ENCODE peak calls at places on chromosomes 1 and 21, in four cellular contexts. C, P, I and L are unnamed samples.

GRCh38 chr1:7703321-7704213 is 67.5 kb upstream of the VAMP3 start:
- DNase-seq in C (no peak), P (no peak), I (peak; percentile 28), L (no peak)

GRCh38 chr1:206497363-206497762 is 10.0 kb upstream of the RASSF5 start:
- DNase-seq in C (no peak), P (no peak), I (no peak), L (no peak)

GRCh38 chr1:221190249-221190648 is 311.0 kb downstream of the HLX start:
- DNase-seq in C (no peak), P (no peak), I (no peak), L (no peak)

GRCh38 chr1:24866211-24867063 is 63.6 kb downstream of the RUNX3 start:
- DNase-seq in C (peak; percentile 62), P (no peak), I (no peak), L (no peak)

GRCh38 chr21:42056996-42057689 is 14.0 kb upstream of the UMODL1 start:
- DNase-seq in C (peak; percentile 89), P (peak; percentile 99), I (no peak), L (peak; percentile 84)

GRCh38 chr1:100565533-100565932 is 27.6 kb downstream of the GPR88 start:
- DNase-seq in C (no peak), P (no peak), I (no peak), L (no peak)

GRCh38 chr1:112698366-112699310 is 8.3 kb downstream of the RHOC start:
- DNase-seq in C (no peak), P (no peak), I (peak; percentile 67), L (no peak)

GRCh38 chr1:84574936-84575335 is 696 bp upstream of the CTBS start:
- DNase-seq in C (no peak), P (no peak), I (no peak), L (no peak)

GRCh38 chr21:45831991-45832740 is 149.4 kb upstream of the COL6A1 start:
- DNase-seq in C (peak; percentile 50), P (peak; percentile 28), I (no peak), L (peak; percentile 39)

GRCh38 chr1:238457610-238458009 is 566.9 kb upstream of the ZP4 start:
- DNase-seq in C (peak; percentile 12), P (peak; percentile 22), I (no peak), L (no peak)

GRCh38 chr1:174021611-174022079 is 512 bp downstream of the RC3H1 start:
- DNase-seq in C (peak; percentile 83), P (peak; percentile 66), I (no peak), L (no peak)

GRCh38 chr1:50275564-50275963 is 147.7 kb downstream of the DMRTA2 start:
- DNase-seq in C (no peak), P (no peak), I (no peak), L (no peak)

GRCh38 chr1:231424950-231425805 is 3.1 kb upstream of the EGLN1 start:
- DNase-seq in C (no peak), P (no peak), I (no peak), L (no peak)

GRCh38 chr21:45341779-45342178 is 54.1 kb upstream of the POFUT2 start:
- DNase-seq in C (no peak), P (peak; percentile 55), I (no peak), L (no peak)

GRCh38 chr1:244361764-244362473 is 89.8 kb downstream of the ADSS2 start:
- DNase-seq in C (peak; percentile 60), P (peak; percentile 84), I (no peak), L (peak; percentile 68)

GRCh38 chr1:198605880-198606458 is 32.9 kb upstream of the PTPRC start:
- DNase-seq in C (peak; percentile 29), P (peak; percentile 18), I (no peak), L (no peak)

GRCh38 chr1:201420608-201421002 is 925 bp downstream of the TNNI1 start:
- DNase-seq in C (no peak), P (no peak), I (no peak), L (no peak)

GRCh38 chr21:45523411-45524101 is 18.7 kb downstream of the SLC19A1 start:
- DNase-seq in C (no peak), P (no peak), I (peak; percentile 16), L (no peak)

GRCh38 chr1:247212012-247212411 is 40.2 kb upstream of the ZNF124 start:
- DNase-seq in C (no peak), P (no peak), I (no peak), L (no peak)

GRCh38 chr21:43302769-43303168 is 124.2 kb downstream of the SIK1 start:
- DNase-seq in C (no peak), P (no peak), I (no peak), L (no peak)

GRCh38 chr1:35577071-35577998 is 4.2 kb downstream of the TFAP2E start:
- DNase-seq in C (peak; percentile 44), P (no peak), I (peak; percentile 51), L (no peak)
- H3K4me3 ChIP-seq in C (peak overlapping the region; percentile 41), P (peak overlapping the region; percentile 13), I (peak overlapping the region; percentile 47), L (no peak overlapping the region)

GRCh38 chr1:23239638-23240295 is 22.5 kb upstream of the HTR1D start:
- DNase-seq in C (no peak), P (no peak), I (no peak), L (no peak)
- H3K27me3 ChIP-seq in C (no peaks in the 10 kb centered on the region), P (no peaks in the 10 kb centered on the region), I (no peaks in the 10 kb centered on the region), L (no peaks in the 10 kb centered on the region)

GRCh38 chr1:167166703-167167100 is 54.0 kb upstream of the POU2F1 start:
- DNase-seq in C (no peak), P (no peak), I (no peak), L (no peak)

GRCh38 chr1:167165948-167166702 is 54.6 kb upstream of the POU2F1 start:
- DNase-seq in C (no peak), P (peak; percentile 74), I (no peak), L (no peak)

GRCh38 chr1:167161762-167162161 is 58.9 kb upstream of the POU2F1 start:
- DNase-seq in C (no peak), P (no peak), I (no peak), L (no peak)

GRCh38 chr1:167168424-167168823 is 52.3 kb upstream of the POU2F1 start:
- DNase-seq in C (no peak), P (no peak), I (no peak), L (no peak)

DNA sequence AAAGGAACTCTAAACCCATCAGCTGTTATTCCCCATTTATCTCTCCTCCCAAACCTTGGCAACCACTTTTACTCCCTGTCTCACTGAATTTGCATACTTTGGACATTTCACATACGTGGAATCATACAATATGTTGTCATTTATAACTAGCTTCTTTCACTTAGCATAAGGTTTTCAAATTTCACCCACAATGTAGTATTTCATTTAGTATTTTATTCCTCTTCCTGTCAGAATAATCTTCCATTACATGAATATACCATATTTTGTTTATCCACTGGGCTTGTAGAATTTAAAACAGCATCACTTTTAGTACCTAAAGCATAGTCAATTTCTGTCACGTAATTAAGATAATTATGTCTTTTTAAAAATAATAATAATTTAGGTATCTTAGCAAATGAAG is 55.5 kb upstream of the POU2F1 start:
- DNase-seq in C (no peak), P (no peak), I (no peak), L (no peak)
- H3K27ac ChIP-seq in C (no peak overlapping the region), P (no peak overlapping the region), I (no peak overlapping the region), L (no peak overlapping the region)

DNA sequence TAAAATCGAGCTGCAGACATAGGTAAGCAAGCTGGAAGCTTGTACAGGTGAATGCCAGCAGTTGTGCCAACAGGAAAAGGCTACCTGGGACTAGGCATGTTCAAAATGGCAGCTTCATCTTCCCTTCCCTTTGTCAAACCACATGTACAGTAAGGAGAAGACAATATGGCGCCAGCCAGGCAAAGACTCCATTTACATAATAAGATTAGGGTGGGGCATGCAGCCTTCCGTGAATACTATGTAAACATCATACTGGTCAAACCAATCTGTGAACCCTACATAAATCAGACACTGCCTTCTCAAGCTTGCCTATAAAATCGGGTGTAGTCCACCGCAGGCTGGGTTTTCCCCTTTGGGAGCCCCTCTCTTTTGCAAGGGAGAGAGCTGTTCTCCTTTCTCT is 24.6 kb downstream of the ATF3 start:
- DNase-seq in C (no peak), P (no peak), I (no peak), L (no peak)
- H3K4me3 ChIP-seq in C (no peak overlapping the region), P (no peak overlapping the region), I (no peak overlapping the region), L (no peak overlapping the region)

DNA sequence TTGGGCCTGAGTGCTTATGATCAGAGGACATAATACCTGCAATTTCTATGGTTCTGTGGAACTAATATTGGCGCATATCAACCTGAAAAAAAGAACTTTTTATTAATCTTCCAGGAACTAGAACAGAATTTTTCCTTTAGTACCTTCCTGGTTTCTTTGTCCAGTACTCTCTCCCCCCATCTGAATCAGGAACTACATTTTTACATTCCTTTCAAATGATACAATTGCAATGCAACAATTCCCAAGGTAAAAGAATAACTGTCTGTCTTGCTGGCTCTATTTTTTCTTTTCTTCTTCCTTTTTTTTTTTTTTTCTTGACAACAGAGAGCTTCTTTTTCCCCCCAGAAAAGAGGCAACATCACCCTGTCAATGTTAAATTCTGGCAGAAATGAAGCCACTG is 4.5 kb upstream of the CD101 start:
- DNase-seq in C (peak; percentile 37), P (peak; percentile 74), I (no peak), L (no peak)
- H3K27me3 ChIP-seq in C (no peaks in the 10 kb centered on the region), P (no peaks in the 10 kb centered on the region), I (no peaks in the 10 kb centered on the region), L (no peaks in the 10 kb centered on the region)

GRCh38 chr1:209045326-209046057 is 538.0 kb upstream of the CAMK1G start:
- DNase-seq in C (peak; percentile 43), P (peak; percentile 67), I (no peak), L (no peak)
- H3K27ac ChIP-seq in C (no peak overlapping the region), P (no peak overlapping the region), I (no peak overlapping the region), L (no peak overlapping the region)

GRCh38 chr1:2298685-2299673 is 70.9 kb downstream of the SKI start:
- DNase-seq in C (no peak), P (no peak), I (peak; percentile 72), L (no peak)

GRCh38 chr1:2300004-2300771 is 72.1 kb downstream of the SKI start:
- DNase-seq in C (peak; percentile 55), P (no peak), I (no peak), L (no peak)

GRCh38 chr1:2302292-2302925 is 74.3 kb downstream of the SKI start:
- DNase-seq in C (no peak), P (no peak), I (no peak), L (no peak)

GRCh38 chr1:2301607-2302291 is 73.6 kb downstream of the SKI start:
- DNase-seq in C (no peak), P (no peak), I (no peak), L (no peak)

GRCh38 chr1:2300851-2301606 is 72.9 kb downstream of the SKI start:
- DNase-seq in C (peak; percentile 84), P (peak; percentile 37), I (peak; percentile 84), L (no peak)
- H3K4me3 ChIP-seq in C (peak overlapping the region; percentile 27), P (no peak overlapping the region), I (peak overlapping the region; percentile 32), L (no peak overlapping the region)

GRCh38 chr1:39732730-39733129 is 6.0 kb upstream of the PPIE start:
- DNase-seq in C (peak; percentile 28), P (peak; percentile 36), I (no peak), L (no peak)
- H3K27me3 ChIP-seq in C (peaks cover 47% of the 10 kb centered on the region), P (peaks cover 33% of the 10 kb centered on the region), I (peaks cover 82% of the 10 kb centered on the region), L (peaks cover 34% of the 10 kb centered on the region)

DNA sequence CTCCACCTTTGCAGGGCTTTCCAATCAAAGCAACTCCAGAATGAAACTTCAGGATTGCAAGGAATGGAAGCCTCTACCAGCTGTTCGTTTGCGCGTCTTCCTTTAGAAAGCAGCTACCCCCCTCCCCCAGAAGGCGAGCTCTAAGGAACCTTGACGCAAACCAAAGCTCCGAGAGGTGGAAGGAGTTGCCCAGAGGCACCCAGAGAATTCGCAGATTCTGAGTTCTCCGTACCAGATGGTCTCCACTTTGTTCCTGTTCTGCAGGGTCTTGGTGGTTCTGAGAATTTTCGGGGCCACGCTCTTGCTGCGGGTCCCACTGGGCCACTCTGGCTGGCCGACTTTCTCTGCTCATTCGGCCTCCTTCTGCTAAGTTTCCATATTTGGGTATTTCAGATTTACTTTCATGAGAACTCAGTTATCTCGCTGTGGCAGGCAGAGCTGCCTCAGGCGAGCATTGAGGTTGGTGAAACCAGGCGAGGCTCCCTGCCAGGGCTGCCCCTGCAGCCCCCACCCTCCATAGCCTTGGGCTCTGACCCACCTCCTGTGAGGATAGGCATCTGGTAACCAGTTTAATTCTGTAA is 798 bp downstream of the TRAF5 start:
- DNase-seq in C (peak; percentile 85), P (peak; percentile 65), I (no peak), L (no peak)
- H3K27ac ChIP-seq in C (no peak overlapping the region), P (peak overlapping the region; percentile 30), I (peak overlapping the region; percentile 77), L (peak overlapping the region; percentile 85)